ENCODE peak calls at places on chromosomes 5 and 9, in ten cellular contexts. One of them, this sample, is unnamed.

GRCh38 chr5:51960617-51961115 is 577.4 kb downstream of the ISL1 start:
- DNase-seq in B cell: no peak
- DNase-seq in activated T-helper 1 cell treated with anti-CD3 and anti-CD28 coated beads, Interleukin-12 subunit alpha, Interleukin-12 subunit beta, Interleukin-2, Interleukin-4 antibody, amounts not matched to agents 30 ng/mL and 10 ng/mL and 1 ng/mL, durations not matched to agents 14 hours and 24 hours and 36 hours: no peak
- DNase-seq in HFF-Myc: peak; percentile 1
- DNase-seq in naive B cell: no peak
- DNase-seq in stimulated activated naive CD4-positive, alpha-beta T cell: no peak
- DNase-seq in SW 1271: peak; percentile 66
- DNase-seq in activated CD4-positive, alpha-beta T cell treated with anti-CD3 and anti-CD28 coated beads, Interleukin-2, amount 10 ng/mL, durations not matched to agents 24 days and 14 days: no peak
- DNase-seq in NCI-H510A treated with DMSO at 0.1 percent for 48 hours: peak; percentile 6
- DNase-seq in mucosa of gallbladder: no peak
- DNase-seq in this sample: no peak

GRCh38 chr5:168076561-168076991 is 214.9 kb upstream of the WWC1 start:
- DNase-seq in NCI-H510A treated with DMSO at 0.1 percent for 48 hours: no peak
- DNase-seq in stimulated activated naive CD4-positive, alpha-beta T cell: no peak
- DNase-seq in SW 1271: no peak
- DNase-seq in naive B cell: no peak
- DNase-seq in activated CD4-positive, alpha-beta T cell treated with anti-CD3 and anti-CD28 coated beads, Interleukin-2, amount 10 ng/mL, durations not matched to agents 24 days and 14 days: peak; percentile 59
- DNase-seq in mucosa of gallbladder: peak; percentile 18
- DNase-seq in B cell: no peak
- DNase-seq in activated T-helper 1 cell treated with anti-CD3 and anti-CD28 coated beads, Interleukin-12 subunit alpha, Interleukin-12 subunit beta, Interleukin-2, Interleukin-4 antibody, amounts not matched to agents 30 ng/mL and 10 ng/mL and 1 ng/mL, durations not matched to agents 14 hours and 24 hours and 36 hours: no peak
- DNase-seq in HFF-Myc: no peak
- DNase-seq in this sample: peak; percentile 22

GRCh38 chr5:14825977-14826376 is 45.6 kb downstream of the ANKH start:
- DNase-seq in SW 1271: no peak
- DNase-seq in B cell: no peak
- DNase-seq in stimulated activated naive CD4-positive, alpha-beta T cell: no peak
- DNase-seq in activated T-helper 1 cell treated with anti-CD3 and anti-CD28 coated beads, Interleukin-12 subunit alpha, Interleukin-12 subunit beta, Interleukin-2, Interleukin-4 antibody, amounts not matched to agents 30 ng/mL and 10 ng/mL and 1 ng/mL, durations not matched to agents 14 hours and 24 hours and 36 hours: no peak
- DNase-seq in activated CD4-positive, alpha-beta T cell treated with anti-CD3 and anti-CD28 coated beads, Interleukin-2, amount 10 ng/mL, durations not matched to agents 24 days and 14 days: no peak
- DNase-seq in naive B cell: no peak
- DNase-seq in HFF-Myc: no peak
- DNase-seq in NCI-H510A treated with DMSO at 0.1 percent for 48 hours: no peak
- DNase-seq in mucosa of gallbladder: no peak
- DNase-seq in this sample: no peak

GRCh38 chr9:12916037-12916436 is 141.2 kb downstream of the LURAP1L start:
- DNase-seq in naive B cell: no peak
- DNase-seq in mucosa of gallbladder: no peak
- DNase-seq in stimulated activated naive CD4-positive, alpha-beta T cell: no peak
- DNase-seq in SW 1271: no peak
- DNase-seq in HFF-Myc: no peak
- DNase-seq in activated T-helper 1 cell treated with anti-CD3 and anti-CD28 coated beads, Interleukin-12 subunit alpha, Interleukin-12 subunit beta, Interleukin-2, Interleukin-4 antibody, amounts not matched to agents 30 ng/mL and 10 ng/mL and 1 ng/mL, durations not matched to agents 14 hours and 24 hours and 36 hours: no peak
- DNase-seq in NCI-H510A treated with DMSO at 0.1 percent for 48 hours: no peak
- DNase-seq in activated CD4-positive, alpha-beta T cell treated with anti-CD3 and anti-CD28 coated beads, Interleukin-2, amount 10 ng/mL, durations not matched to agents 24 days and 14 days: no peak
- DNase-seq in B cell: no peak
- DNase-seq in this sample: no peak

GRCh38 chr5:1800470-1801060 is 642 bp upstream of the NDUFS6 start:
- DNase-seq in NCI-H510A treated with DMSO at 0.1 percent for 48 hours: peak; percentile 72
- DNase-seq in activated CD4-positive, alpha-beta T cell treated with anti-CD3 and anti-CD28 coated beads, Interleukin-2, amount 10 ng/mL, durations not matched to agents 24 days and 14 days: peak; percentile 80
- DNase-seq in SW 1271: no peak
- DNase-seq in naive B cell: no peak
- DNase-seq in activated T-helper 1 cell treated with anti-CD3 and anti-CD28 coated beads, Interleukin-12 subunit alpha, Interleukin-12 subunit beta, Interleukin-2, Interleukin-4 antibody, amounts not matched to agents 30 ng/mL and 10 ng/mL and 1 ng/mL, durations not matched to agents 14 hours and 24 hours and 36 hours: peak; percentile 31
- DNase-seq in B cell: no peak
- DNase-seq in mucosa of gallbladder: peak; percentile 14
- DNase-seq in HFF-Myc: no peak
- DNase-seq in stimulated activated naive CD4-positive, alpha-beta T cell: peak; percentile 30
- DNase-seq in this sample: no peak

GRCh38 chr5:31962928-31963327 is 211.2 kb downstream of the GOLPH3 start:
- DNase-seq in HFF-Myc: no peak
- DNase-seq in activated CD4-positive, alpha-beta T cell treated with anti-CD3 and anti-CD28 coated beads, Interleukin-2, amount 10 ng/mL, durations not matched to agents 24 days and 14 days: no peak
- DNase-seq in NCI-H510A treated with DMSO at 0.1 percent for 48 hours: no peak
- DNase-seq in mucosa of gallbladder: no peak
- DNase-seq in SW 1271: no peak
- DNase-seq in activated T-helper 1 cell treated with anti-CD3 and anti-CD28 coated beads, Interleukin-12 subunit alpha, Interleukin-12 subunit beta, Interleukin-2, Interleukin-4 antibody, amounts not matched to agents 30 ng/mL and 10 ng/mL and 1 ng/mL, durations not matched to agents 14 hours and 24 hours and 36 hours: no peak
- DNase-seq in stimulated activated naive CD4-positive, alpha-beta T cell: no peak
- DNase-seq in naive B cell: no peak
- DNase-seq in B cell: no peak
- DNase-seq in this sample: no peak

GRCh38 chr9:125380406-125380805 is 118.8 kb downstream of the GAPVD1 start:
- DNase-seq in stimulated activated naive CD4-positive, alpha-beta T cell: no peak
- DNase-seq in NCI-H510A treated with DMSO at 0.1 percent for 48 hours: no peak
- DNase-seq in mucosa of gallbladder: no peak
- DNase-seq in SW 1271: no peak
- DNase-seq in HFF-Myc: no peak
- DNase-seq in activated T-helper 1 cell treated with anti-CD3 and anti-CD28 coated beads, Interleukin-12 subunit alpha, Interleukin-12 subunit beta, Interleukin-2, Interleukin-4 antibody, amounts not matched to agents 30 ng/mL and 10 ng/mL and 1 ng/mL, durations not matched to agents 14 hours and 24 hours and 36 hours: no peak
- DNase-seq in B cell: no peak
- DNase-seq in activated CD4-positive, alpha-beta T cell treated with anti-CD3 and anti-CD28 coated beads, Interleukin-2, amount 10 ng/mL, durations not matched to agents 24 days and 14 days: no peak
- DNase-seq in naive B cell: no peak
- DNase-seq in this sample: no peak

GRCh38 chr5:171102877-171103610 is 206.0 kb upstream of the TLX3 start:
- DNase-seq in activated T-helper 1 cell treated with anti-CD3 and anti-CD28 coated beads, Interleukin-12 subunit alpha, Interleukin-12 subunit beta, Interleukin-2, Interleukin-4 antibody, amounts not matched to agents 30 ng/mL and 10 ng/mL and 1 ng/mL, durations not matched to agents 14 hours and 24 hours and 36 hours: no peak
- DNase-seq in B cell: no peak
- DNase-seq in activated CD4-positive, alpha-beta T cell treated with anti-CD3 and anti-CD28 coated beads, Interleukin-2, amount 10 ng/mL, durations not matched to agents 24 days and 14 days: no peak
- DNase-seq in mucosa of gallbladder: no peak
- DNase-seq in stimulated activated naive CD4-positive, alpha-beta T cell: no peak
- DNase-seq in SW 1271: no peak
- DNase-seq in naive B cell: no peak
- DNase-seq in NCI-H510A treated with DMSO at 0.1 percent for 48 hours: no peak
- DNase-seq in HFF-Myc: no peak
- DNase-seq in this sample: no peak

GRCh38 chr5:97071101-97071500 is 71.3 kb downstream of the LIX1 start:
- DNase-seq in HFF-Myc: peak; percentile 42
- DNase-seq in naive B cell: no peak
- DNase-seq in activated CD4-positive, alpha-beta T cell treated with anti-CD3 and anti-CD28 coated beads, Interleukin-2, amount 10 ng/mL, durations not matched to agents 24 days and 14 days: no peak
- DNase-seq in activated T-helper 1 cell treated with anti-CD3 and anti-CD28 coated beads, Interleukin-12 subunit alpha, Interleukin-12 subunit beta, Interleukin-2, Interleukin-4 antibody, amounts not matched to agents 30 ng/mL and 10 ng/mL and 1 ng/mL, durations not matched to agents 14 hours and 24 hours and 36 hours: no peak
- DNase-seq in NCI-H510A treated with DMSO at 0.1 percent for 48 hours: no peak
- DNase-seq in SW 1271: no peak
- DNase-seq in B cell: no peak
- DNase-seq in mucosa of gallbladder: no peak
- DNase-seq in stimulated activated naive CD4-positive, alpha-beta T cell: no peak
- DNase-seq in this sample: peak; percentile 70

GRCh38 chr5:166883016-166883415 is 1408.4 kb upstream of the WWC1 start:
- DNase-seq in HFF-Myc: no peak
- DNase-seq in SW 1271: no peak
- DNase-seq in stimulated activated naive CD4-positive, alpha-beta T cell: no peak
- DNase-seq in mucosa of gallbladder: no peak
- DNase-seq in NCI-H510A treated with DMSO at 0.1 percent for 48 hours: no peak
- DNase-seq in naive B cell: no peak
- DNase-seq in activated T-helper 1 cell treated with anti-CD3 and anti-CD28 coated beads, Interleukin-12 subunit alpha, Interleukin-12 subunit beta, Interleukin-2, Interleukin-4 antibody, amounts not matched to agents 30 ng/mL and 10 ng/mL and 1 ng/mL, durations not matched to agents 14 hours and 24 hours and 36 hours: no peak
- DNase-seq in B cell: no peak
- DNase-seq in activated CD4-positive, alpha-beta T cell treated with anti-CD3 and anti-CD28 coated beads, Interleukin-2, amount 10 ng/mL, durations not matched to agents 24 days and 14 days: no peak
- DNase-seq in this sample: no peak

GRCh38 chr9:129697111-129697955 is 31.9 kb downstream of the PRRX2 start:
- DNase-seq in HFF-Myc: peak; percentile 67
- DNase-seq in SW 1271: no peak
- DNase-seq in NCI-H510A treated with DMSO at 0.1 percent for 48 hours: peak; percentile 5
- DNase-seq in B cell: no peak
- DNase-seq in stimulated activated naive CD4-positive, alpha-beta T cell: no peak
- DNase-seq in activated CD4-positive, alpha-beta T cell treated with anti-CD3 and anti-CD28 coated beads, Interleukin-2, amount 10 ng/mL, durations not matched to agents 24 days and 14 days: peak; percentile 68
- DNase-seq in naive B cell: no peak
- DNase-seq in activated T-helper 1 cell treated with anti-CD3 and anti-CD28 coated beads, Interleukin-12 subunit alpha, Interleukin-12 subunit beta, Interleukin-2, Interleukin-4 antibody, amounts not matched to agents 30 ng/mL and 10 ng/mL and 1 ng/mL, durations not matched to agents 14 hours and 24 hours and 36 hours: no peak
- DNase-seq in mucosa of gallbladder: no peak
- DNase-seq in this sample: peak; percentile 67

GRCh38 chr5:11683666-11684065 is 220.6 kb downstream of the CTNND2 start:
- DNase-seq in naive B cell: no peak
- DNase-seq in activated CD4-positive, alpha-beta T cell treated with anti-CD3 and anti-CD28 coated beads, Interleukin-2, amount 10 ng/mL, durations not matched to agents 24 days and 14 days: no peak
- DNase-seq in stimulated activated naive CD4-positive, alpha-beta T cell: no peak
- DNase-seq in SW 1271: no peak
- DNase-seq in B cell: no peak
- DNase-seq in activated T-helper 1 cell treated with anti-CD3 and anti-CD28 coated beads, Interleukin-12 subunit alpha, Interleukin-12 subunit beta, Interleukin-2, Interleukin-4 antibody, amounts not matched to agents 30 ng/mL and 10 ng/mL and 1 ng/mL, durations not matched to agents 14 hours and 24 hours and 36 hours: no peak
- DNase-seq in HFF-Myc: no peak
- DNase-seq in mucosa of gallbladder: peak; percentile 27
- DNase-seq in NCI-H510A treated with DMSO at 0.1 percent for 48 hours: no peak
- DNase-seq in this sample: peak; percentile 55

GRCh38 chr5:56827043-56827442 is 11.7 kb downstream of the MAP3K1 start:
- DNase-seq in HFF-Myc: no peak
- DNase-seq in NCI-H510A treated with DMSO at 0.1 percent for 48 hours: no peak
- DNase-seq in activated CD4-positive, alpha-beta T cell treated with anti-CD3 and anti-CD28 coated beads, Interleukin-2, amount 10 ng/mL, durations not matched to agents 24 days and 14 days: no peak
- DNase-seq in naive B cell: no peak
- DNase-seq in activated T-helper 1 cell treated with anti-CD3 and anti-CD28 coated beads, Interleukin-12 subunit alpha, Interleukin-12 subunit beta, Interleukin-2, Interleukin-4 antibody, amounts not matched to agents 30 ng/mL and 10 ng/mL and 1 ng/mL, durations not matched to agents 14 hours and 24 hours and 36 hours: no peak
- DNase-seq in mucosa of gallbladder: no peak
- DNase-seq in SW 1271: no peak
- DNase-seq in stimulated activated naive CD4-positive, alpha-beta T cell: no peak
- DNase-seq in B cell: no peak
- DNase-seq in this sample: no peak

GRCh38 chr9:34413229-34413852 is 36.6 kb upstream of the MYORG start:
- DNase-seq in SW 1271: no peak
- DNase-seq in B cell: no peak
- DNase-seq in HFF-Myc: peak; percentile 58
- DNase-seq in activated T-helper 1 cell treated with anti-CD3 and anti-CD28 coated beads, Interleukin-12 subunit alpha, Interleukin-12 subunit beta, Interleukin-2, Interleukin-4 antibody, amounts not matched to agents 30 ng/mL and 10 ng/mL and 1 ng/mL, durations not matched to agents 14 hours and 24 hours and 36 hours: peak; percentile 21
- DNase-seq in NCI-H510A treated with DMSO at 0.1 percent for 48 hours: no peak
- DNase-seq in mucosa of gallbladder: peak; percentile 31
- DNase-seq in naive B cell: no peak
- DNase-seq in activated CD4-positive, alpha-beta T cell treated with anti-CD3 and anti-CD28 coated beads, Interleukin-2, amount 10 ng/mL, durations not matched to agents 24 days and 14 days: peak; percentile 87
- DNase-seq in stimulated activated naive CD4-positive, alpha-beta T cell: no peak
- DNase-seq in this sample: peak; percentile 60

GRCh38 chr5:133323464-133323863 is 271.7 kb downstream of the HSPA4 start:
- DNase-seq in stimulated activated naive CD4-positive, alpha-beta T cell: no peak
- DNase-seq in HFF-Myc: no peak
- DNase-seq in naive B cell: no peak
- DNase-seq in NCI-H510A treated with DMSO at 0.1 percent for 48 hours: no peak
- DNase-seq in activated T-helper 1 cell treated with anti-CD3 and anti-CD28 coated beads, Interleukin-12 subunit alpha, Interleukin-12 subunit beta, Interleukin-2, Interleukin-4 antibody, amounts not matched to agents 30 ng/mL and 10 ng/mL and 1 ng/mL, durations not matched to agents 14 hours and 24 hours and 36 hours: no peak
- DNase-seq in SW 1271: no peak
- DNase-seq in mucosa of gallbladder: no peak
- DNase-seq in activated CD4-positive, alpha-beta T cell treated with anti-CD3 and anti-CD28 coated beads, Interleukin-2, amount 10 ng/mL, durations not matched to agents 24 days and 14 days: no peak
- DNase-seq in B cell: no peak
- DNase-seq in this sample: no peak

GRCh38 chr9:75921403-75922127 is 31.1 kb downstream of the PCSK5 start:
- DNase-seq in SW 1271: no peak
- DNase-seq in naive B cell: no peak
- DNase-seq in activated CD4-positive, alpha-beta T cell treated with anti-CD3 and anti-CD28 coated beads, Interleukin-2, amount 10 ng/mL, durations not matched to agents 24 days and 14 days: no peak
- DNase-seq in HFF-Myc: no peak
- DNase-seq in mucosa of gallbladder: no peak
- DNase-seq in stimulated activated naive CD4-positive, alpha-beta T cell: no peak
- DNase-seq in NCI-H510A treated with DMSO at 0.1 percent for 48 hours: no peak
- DNase-seq in B cell: no peak
- DNase-seq in activated T-helper 1 cell treated with anti-CD3 and anti-CD28 coated beads, Interleukin-12 subunit alpha, Interleukin-12 subunit beta, Interleukin-2, Interleukin-4 antibody, amounts not matched to agents 30 ng/mL and 10 ng/mL and 1 ng/mL, durations not matched to agents 14 hours and 24 hours and 36 hours: no peak
- DNase-seq in this sample: no peak

GRCh38 chr9:110105107-110105506 is 102.9 kb downstream of the C9orf152 start:
- DNase-seq in NCI-H510A treated with DMSO at 0.1 percent for 48 hours: no peak
- DNase-seq in naive B cell: no peak
- DNase-seq in mucosa of gallbladder: no peak
- DNase-seq in stimulated activated naive CD4-positive, alpha-beta T cell: no peak
- DNase-seq in SW 1271: peak; percentile 37
- DNase-seq in HFF-Myc: no peak
- DNase-seq in activated T-helper 1 cell treated with anti-CD3 and anti-CD28 coated beads, Interleukin-12 subunit alpha, Interleukin-12 subunit beta, Interleukin-2, Interleukin-4 antibody, amounts not matched to agents 30 ng/mL and 10 ng/mL and 1 ng/mL, durations not matched to agents 14 hours and 24 hours and 36 hours: no peak
- DNase-seq in B cell: no peak
- DNase-seq in activated CD4-positive, alpha-beta T cell treated with anti-CD3 and anti-CD28 coated beads, Interleukin-2, amount 10 ng/mL, durations not matched to agents 24 days and 14 days: no peak
- DNase-seq in this sample: no peak

GRCh38 chr9:93669958-93670207 is 93.5 kb downstream of the PHF2 start:
- DNase-seq in SW 1271: no peak
- DNase-seq in activated T-helper 1 cell treated with anti-CD3 and anti-CD28 coated beads, Interleukin-12 subunit alpha, Interleukin-12 subunit beta, Interleukin-2, Interleukin-4 antibody, amounts not matched to agents 30 ng/mL and 10 ng/mL and 1 ng/mL, durations not matched to agents 14 hours and 24 hours and 36 hours: no peak
- DNase-seq in stimulated activated naive CD4-positive, alpha-beta T cell: no peak
- DNase-seq in B cell: no peak
- DNase-seq in HFF-Myc: no peak
- DNase-seq in mucosa of gallbladder: no peak
- DNase-seq in activated CD4-positive, alpha-beta T cell treated with anti-CD3 and anti-CD28 coated beads, Interleukin-2, amount 10 ng/mL, durations not matched to agents 24 days and 14 days: no peak
- DNase-seq in NCI-H510A treated with DMSO at 0.1 percent for 48 hours: no peak
- DNase-seq in naive B cell: no peak
- DNase-seq in this sample: no peak

GRCh38 chr5:60989790-60990189 is 44.8 kb downstream of the NDUFAF2 start:
- DNase-seq in B cell: no peak
- DNase-seq in activated T-helper 1 cell treated with anti-CD3 and anti-CD28 coated beads, Interleukin-12 subunit alpha, Interleukin-12 subunit beta, Interleukin-2, Interleukin-4 antibody, amounts not matched to agents 30 ng/mL and 10 ng/mL and 1 ng/mL, durations not matched to agents 14 hours and 24 hours and 36 hours: no peak
- DNase-seq in SW 1271: no peak
- DNase-seq in mucosa of gallbladder: no peak
- DNase-seq in naive B cell: no peak
- DNase-seq in stimulated activated naive CD4-positive, alpha-beta T cell: no peak
- DNase-seq in activated CD4-positive, alpha-beta T cell treated with anti-CD3 and anti-CD28 coated beads, Interleukin-2, amount 10 ng/mL, durations not matched to agents 24 days and 14 days: no peak
- DNase-seq in NCI-H510A treated with DMSO at 0.1 percent for 48 hours: no peak
- DNase-seq in HFF-Myc: no peak
- DNase-seq in this sample: no peak

GRCh38 chr5:169706758-169707450 is 69.8 kb downstream of the DOCK2 start:
- DNase-seq in mucosa of gallbladder: no peak
- DNase-seq in stimulated activated naive CD4-positive, alpha-beta T cell: no peak
- DNase-seq in HFF-Myc: no peak
- DNase-seq in B cell: no peak
- DNase-seq in activated T-helper 1 cell treated with anti-CD3 and anti-CD28 coated beads, Interleukin-12 subunit alpha, Interleukin-12 subunit beta, Interleukin-2, Interleukin-4 antibody, amounts not matched to agents 30 ng/mL and 10 ng/mL and 1 ng/mL, durations not matched to agents 14 hours and 24 hours and 36 hours: no peak
- DNase-seq in NCI-H510A treated with DMSO at 0.1 percent for 48 hours: no peak
- DNase-seq in naive B cell: no peak
- DNase-seq in activated CD4-positive, alpha-beta T cell treated with anti-CD3 and anti-CD28 coated beads, Interleukin-2, amount 10 ng/mL, durations not matched to agents 24 days and 14 days: no peak
- DNase-seq in SW 1271: no peak
- DNase-seq in this sample: peak; percentile 87

GRCh38 chr5:105702323-105702722 is 1968.4 kb downstream of the EFNA5 start:
- DNase-seq in activated T-helper 1 cell treated with anti-CD3 and anti-CD28 coated beads, Interleukin-12 subunit alpha, Interleukin-12 subunit beta, Interleukin-2, Interleukin-4 antibody, amounts not matched to agents 30 ng/mL and 10 ng/mL and 1 ng/mL, durations not matched to agents 14 hours and 24 hours and 36 hours: no peak
- DNase-seq in activated CD4-positive, alpha-beta T cell treated with anti-CD3 and anti-CD28 coated beads, Interleukin-2, amount 10 ng/mL, durations not matched to agents 24 days and 14 days: no peak
- DNase-seq in NCI-H510A treated with DMSO at 0.1 percent for 48 hours: no peak
- DNase-seq in naive B cell: no peak
- DNase-seq in mucosa of gallbladder: no peak
- DNase-seq in B cell: no peak
- DNase-seq in HFF-Myc: no peak
- DNase-seq in stimulated activated naive CD4-positive, alpha-beta T cell: no peak
- DNase-seq in SW 1271: no peak
- DNase-seq in this sample: no peak

GRCh38 chr9:128072144-128073021 is 4.4 kb downstream of the SLC25A25 start:
- DNase-seq in stimulated activated naive CD4-positive, alpha-beta T cell: no peak
- DNase-seq in HFF-Myc: no peak
- DNase-seq in NCI-H510A treated with DMSO at 0.1 percent for 48 hours: peak; percentile 80
- DNase-seq in SW 1271: no peak
- DNase-seq in activated T-helper 1 cell treated with anti-CD3 and anti-CD28 coated beads, Interleukin-12 subunit alpha, Interleukin-12 subunit beta, Interleukin-2, Interleukin-4 antibody, amounts not matched to agents 30 ng/mL and 10 ng/mL and 1 ng/mL, durations not matched to agents 14 hours and 24 hours and 36 hours: no peak
- DNase-seq in B cell: peak; percentile 55
- DNase-seq in activated CD4-positive, alpha-beta T cell treated with anti-CD3 and anti-CD28 coated beads, Interleukin-2, amount 10 ng/mL, durations not matched to agents 24 days and 14 days: peak; percentile 75
- DNase-seq in mucosa of gallbladder: peak; percentile 88
- DNase-seq in naive B cell: peak; percentile 71
- DNase-seq in this sample: peak; percentile 92